ENCODE peak calls at places on chromosomes 12 and 14, in ten cellular contexts. B, H, D, E, R, P, T, A, N and K are unnamed samples.

GRCh38 chr12:114655934-114656697 is 27.9 kb downstream of the TBX3 start:
- DNase-seq in B (no peak), H (no peak), D (peak), E (no peak), R (no peak), P (peak), T (peak), A (no peak), N (no peak), K (peak)

GRCh38 chr14:89040438-89041244 is 216.2 kb downstream of the TTC8 start:
- DNase-seq in B (peak), H (peak), D (peak), E (peak), R (peak), P (peak), T (peak), A (peak), N (peak), K (peak)

GRCh38 chr12:73659802-73660201 is 877.8 kb upstream of the ATXN7L3B start:
- DNase-seq in B (no peak), H (no peak), D (no peak), E (no peak), R (no peak), P (no peak), T (no peak), A (no peak), N (no peak), K (no peak)

GRCh38 chr14:37596790-37597189 is 1.4 kb downstream of the TTC6 start:
- DNase-seq in B (no peak), H (no peak), D (no peak), E (no peak), R (no peak), P (no peak), T (no peak), A (no peak), N (no peak), K (no peak)

GRCh38 chr12:118190266-118190665 is 54.3 kb downstream of the PEBP1 start:
- DNase-seq in B (no peak), H (no peak), D (peak), E (peak), R (no peak), P (peak), T (peak), A (no peak), N (peak), K (peak)

GRCh38 chr14:74834682-74835392 is 41.1 kb downstream of the PROX2 start:
- DNase-seq in B (no peak), H (no peak), D (peak), E (no peak), R (no peak), P (peak), T (no peak), A (no peak), N (no peak), K (no peak)

GRCh38 chr12:16604853-16605252 is 1.1 kb downstream of the LMO3 start:
- DNase-seq in B (no peak), H (peak), D (peak), E (no peak), R (no peak), P (no peak), T (no peak), A (no peak), N (no peak), K (no peak)

GRCh38 chr12:131860472-131861260 is 32.5 kb downstream of the MMP17 start:
- DNase-seq in B (no peak), H (peak), D (peak), E (peak), R (no peak), P (peak), T (peak), A (no peak), N (peak), K (peak)

GRCh38 chr14:32683679-32684078 is 255.0 kb upstream of the NPAS3 start:
- DNase-seq in B (no peak), H (no peak), D (no peak), E (no peak), R (no peak), P (no peak), T (no peak), A (no peak), N (no peak), K (no peak)

GRCh38 chr14:66228267-66228970 is 257.8 kb upstream of the CCDC196 start:
- DNase-seq in B (no peak), H (no peak), D (peak), E (peak), R (no peak), P (peak), T (peak), A (no peak), N (peak), K (no peak)

GRCh38 chr12:27615331-27615891 is 80.8 kb upstream of the REP15 start:
- DNase-seq in B (no peak), H (no peak), D (no peak), E (peak), R (no peak), P (no peak), T (peak), A (no peak), N (no peak), K (no peak)

GRCh38 chr14:73996731-73997107 is 22.4 kb downstream of the ENTPD5 start:
- DNase-seq in B (no peak), H (no peak), D (no peak), E (no peak), R (no peak), P (no peak), T (no peak), A (no peak), N (no peak), K (no peak)

GRCh38 chr12:4962539-4963486 is 53.1 kb downstream of the KCNA1 start:
- DNase-seq in B (no peak), H (no peak), D (peak), E (peak), R (no peak), P (no peak), T (no peak), A (no peak), N (no peak), K (no peak)

GRCh38 chr12:55060470-55060869 is 40.7 kb downstream of the NEUROD4 start:
- DNase-seq in B (no peak), H (no peak), D (no peak), E (no peak), R (no peak), P (no peak), T (no peak), A (no peak), N (peak), K (no peak)

GRCh38 chr12:78402366-78403134 is 462.0 kb upstream of the SYT1 start:
- DNase-seq in B (no peak), H (no peak), D (peak), E (no peak), R (no peak), P (no peak), T (no peak), A (no peak), N (no peak), K (peak)

GRCh38 chr12:108729612-108730336 is 1.5 kb downstream of the CORO1C start:
- DNase-seq in B (no peak), H (no peak), D (peak), E (peak), R (no peak), P (peak), T (peak), A (no peak), N (peak), K (peak)

GRCh38 chr12:30795660-30796507 is 41.1 kb upstream of the CAPRIN2 start:
- DNase-seq in B (peak), H (peak), D (peak), E (peak), R (peak), P (peak), T (peak), A (peak), N (peak), K (peak)

GRCh38 chr12:23771230-23771949 is 178.1 kb downstream of the SOX5 start:
- DNase-seq in B (peak), H (no peak), D (no peak), E (peak), R (peak), P (no peak), T (peak), A (no peak), N (no peak), K (no peak)

GRCh38 chr12:98671459-98671858 is 26.4 kb downstream of the APAF1 start:
- DNase-seq in B (no peak), H (no peak), D (no peak), E (peak), R (no peak), P (no peak), T (peak), A (no peak), N (no peak), K (no peak)

GRCh38 chr14:95189400-95190162 is 32.3 kb upstream of the DICER1 start:
- DNase-seq in B (no peak), H (no peak), D (no peak), E (no peak), R (no peak), P (no peak), T (peak), A (no peak), N (no peak), K (no peak)

GRCh38 chr12:46111727-46112126 is 121.4 kb upstream of the SCAF11 start:
- DNase-seq in B (no peak), H (no peak), D (no peak), E (no peak), R (no peak), P (no peak), T (no peak), A (no peak), N (no peak), K (no peak)

GRCh38 chr14:24389266-24389855 is 9.4 kb upstream of the NYNRIN start:
- DNase-seq in B (no peak), H (no peak), D (peak), E (peak), R (no peak), P (peak), T (peak), A (no peak), N (no peak), K (peak)

GRCh38 chr14:68349900-68350323 is 443.0 kb downstream of the ZFP36L1 start:
- DNase-seq in B (no peak), H (no peak), D (peak), E (peak), R (no peak), P (peak), T (peak), A (no peak), N (no peak), K (peak)

DNA sequence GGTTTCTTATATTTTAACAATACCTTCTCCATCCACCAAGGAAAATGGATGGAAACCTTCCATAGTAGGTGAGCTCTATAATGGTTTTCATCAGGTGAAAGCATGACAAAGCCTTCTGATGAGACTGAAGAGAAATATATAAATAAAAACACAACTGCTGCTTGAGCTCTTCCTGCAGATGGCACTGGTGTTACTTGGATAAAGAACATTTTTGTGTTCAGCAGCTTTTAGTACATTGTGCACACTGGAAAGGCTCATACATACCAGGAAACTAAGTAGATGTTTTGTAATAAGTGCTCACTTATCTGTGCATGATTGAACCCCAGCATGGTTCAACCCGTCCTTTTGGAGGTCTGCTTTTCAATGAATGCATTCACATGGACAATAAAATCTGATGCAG is 357.3 kb upstream of the MIS18BP1 start:
- DNase-seq in B (no peak), H (no peak), D (peak), E (no peak), R (no peak), P (peak), T (peak), A (no peak), N (peak), K (peak)
- TF ChIP-seq CTCF in B (no peak), H (peak), D (peak), E (no peak), R (no peak), P (peak), T (no peak), A (no peak), N (peak), K (no peak)

DNA sequence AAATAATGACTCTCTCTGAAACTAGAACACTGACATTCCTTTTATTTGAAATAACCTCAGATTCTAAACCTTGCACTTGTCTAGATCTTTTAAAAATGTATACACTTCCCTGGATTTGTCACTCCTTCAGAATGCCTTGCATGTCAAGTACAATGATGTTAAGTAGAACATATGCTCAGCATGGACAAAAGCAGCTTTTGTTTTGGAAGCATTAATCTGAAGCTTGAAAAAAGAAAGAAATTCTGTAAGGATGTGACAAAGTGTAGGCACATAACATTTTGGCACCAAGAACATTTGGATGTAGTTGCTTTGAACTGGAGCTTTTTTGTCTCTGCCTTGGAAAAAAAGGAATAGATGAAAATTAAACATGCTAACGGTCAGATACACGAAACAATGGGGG is 95.7 kb upstream of the RPL10L start:
- DNase-seq in B (no peak), H (no peak), D (no peak), E (no peak), R (no peak), P (no peak), T (no peak), A (no peak), N (no peak), K (no peak)
- H3K4me3 ChIP-seq in B (no peak), H (no peak), D (no peak), E (no peak), R (no peak), P (no peak), T (no peak), A (no peak), N (no peak), K (no peak)

GRCh38 chr14:23163830-23164229 is 19.6 kb downstream of the SLC7A8 start:
- DNase-seq in B (no peak), H (no peak), D (no peak), E (no peak), R (no peak), P (no peak), T (no peak), A (no peak), N (no peak), K (no peak)
- TF ChIP-seq CTCF in B (no peak), H (no peak), D (no peak), E (no peak), R (no peak), P (no peak), T (no peak), A (no peak), N (no peak), K (no peak)

DNA sequence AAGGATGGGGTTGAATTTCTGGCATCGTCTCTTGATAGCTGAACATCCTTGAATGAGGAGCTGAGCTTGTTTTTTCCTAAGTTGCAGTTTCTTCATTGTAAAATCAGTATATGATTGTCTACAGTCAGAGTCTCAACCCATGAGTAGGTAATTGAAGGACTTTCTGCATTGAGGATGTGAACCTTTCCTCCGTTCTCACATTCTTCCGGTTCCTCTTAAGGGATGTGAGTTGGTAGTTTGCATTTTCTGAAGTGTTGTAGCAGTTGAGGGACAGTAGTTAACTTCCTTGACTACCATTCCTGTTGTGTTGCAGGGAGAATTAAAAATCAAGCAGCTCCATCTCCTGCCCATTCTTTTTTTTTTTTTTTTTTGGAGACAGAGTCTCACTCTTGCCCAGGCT is 19.1 kb downstream of the TPCN1 start:
- DNase-seq in B (no peak), H (no peak), D (no peak), E (no peak), R (no peak), P (no peak), T (no peak), A (no peak), N (no peak), K (no peak)
- H3K4me3 ChIP-seq in B (no peak), H (no peak), D (no peak), E (no peak), R (no peak), P (no peak), T (no peak), A (no peak), N (no peak), K (no peak)

DNA sequence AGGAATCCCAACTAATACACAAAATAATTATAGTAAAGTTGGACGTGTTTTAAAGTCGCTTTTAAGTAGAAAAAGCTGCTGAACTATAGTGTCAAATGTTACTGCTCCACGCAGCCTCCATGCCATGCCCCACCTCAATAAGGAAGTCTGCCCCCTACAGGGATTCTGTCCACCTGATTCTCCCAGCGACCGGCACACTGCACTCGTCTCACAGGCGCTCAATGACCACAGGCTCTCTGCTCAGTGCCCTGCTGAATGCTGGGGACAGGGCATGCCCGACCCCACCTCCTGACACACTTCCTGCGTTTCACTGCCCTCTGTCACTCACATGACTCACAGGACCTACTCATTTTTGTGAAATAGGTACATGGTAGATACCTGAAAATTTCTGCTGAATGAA is 48.9 kb downstream of the BDKRB1 start:
- DNase-seq in B (no peak), H (no peak), D (no peak), E (no peak), R (no peak), P (no peak), T (no peak), A (no peak), N (peak), K (no peak)
- TF ChIP-seq CTCF in B (no peak), H (no peak), D (no peak), E (no peak), R (no peak), P (no peak), T (peak), A (no peak), N (peak), K (no peak)

DNA sequence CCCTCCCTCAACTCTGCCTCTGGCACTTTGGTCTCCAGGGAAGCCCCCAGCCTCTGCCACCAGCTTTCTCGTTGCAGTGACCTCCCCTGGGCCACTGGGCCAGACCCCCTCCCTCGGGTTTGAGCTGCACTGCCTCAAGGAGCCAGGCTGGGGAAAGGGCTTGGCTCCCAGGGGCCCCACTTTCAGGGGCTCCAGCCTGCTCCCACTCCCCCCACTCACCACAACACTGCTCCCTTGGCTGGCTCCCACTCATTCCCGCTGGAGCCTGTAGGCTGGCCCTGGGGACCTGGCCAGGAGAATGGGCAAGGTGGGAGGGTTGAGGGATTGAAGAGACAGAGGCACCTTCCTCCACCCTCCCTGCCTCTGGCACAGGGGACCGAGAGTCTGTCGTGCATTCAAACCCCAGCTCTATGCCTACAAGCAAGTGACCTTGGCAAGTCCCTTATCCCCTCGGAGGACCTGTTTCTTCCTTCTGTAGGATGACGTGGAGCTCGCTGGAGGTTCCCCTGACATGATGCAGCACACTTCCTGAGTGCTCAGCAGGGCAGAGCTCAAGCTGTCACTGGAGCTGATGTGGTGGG is 19.2 kb upstream of the KIF26A start:
- DNase-seq in B (peak), H (no peak), D (no peak), E (no peak), R (no peak), P (no peak), T (no peak), A (no peak), N (no peak), K (no peak)
- H3K4me3 ChIP-seq in B (no peak), H (no peak), D (no peak), E (no peak), R (no peak), P (no peak), T (no peak), A (no peak), N (no peak), K (no peak)

GRCh38 chr12:116982721-116983502 is 72.2 kb downstream of the FBXW8 start:
- DNase-seq in B (peak), H (no peak), D (peak), E (peak), R (no peak), P (peak), T (peak), A (no peak), N (no peak), K (peak)

GRCh38 chr12:116979109-116979508 is 68.4 kb downstream of the FBXW8 start:
- DNase-seq in B (no peak), H (no peak), D (no peak), E (no peak), R (no peak), P (no peak), T (no peak), A (no peak), N (no peak), K (no peak)

GRCh38 chr12:116977465-116978380 is 67.0 kb downstream of the FBXW8 start:
- DNase-seq in B (no peak), H (no peak), D (no peak), E (no peak), R (no peak), P (no peak), T (no peak), A (no peak), N (no peak), K (no peak)

GRCh38 chr12:116984098-116984497 is 73.3 kb downstream of the FBXW8 start:
- DNase-seq in B (no peak), H (no peak), D (no peak), E (no peak), R (no peak), P (no peak), T (no peak), A (no peak), N (no peak), K (no peak)

DNA sequence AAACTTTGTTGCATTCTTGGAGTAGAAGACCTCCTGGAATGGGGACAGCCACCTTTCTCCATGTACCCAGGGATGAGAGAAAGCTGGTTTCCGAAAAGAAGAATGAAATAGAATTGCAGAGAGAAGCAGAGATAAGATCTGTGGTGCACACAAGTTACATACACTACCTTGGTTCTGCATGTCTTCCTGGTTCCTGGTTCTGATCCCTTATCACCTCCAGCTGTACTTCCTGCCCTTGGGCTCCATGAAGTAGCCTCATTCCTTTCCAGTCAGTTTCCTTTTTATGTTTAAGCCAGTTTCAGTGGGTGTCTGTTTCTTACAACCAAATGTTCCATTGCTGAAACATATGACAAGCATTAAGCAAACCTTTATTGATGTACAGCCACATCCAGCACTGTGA is 69.3 kb downstream of the FBXW8 start:
- DNase-seq in B (no peak), H (no peak), D (no peak), E (no peak), R (no peak), P (no peak), T (no peak), A (no peak), N (no peak), K (no peak)
- TF ChIP-seq CTCF in B (no peak), H (no peak), D (no peak), E (no peak), R (no peak), P (no peak), T (no peak), A (no peak), N (no peak), K (no peak)

DNA sequence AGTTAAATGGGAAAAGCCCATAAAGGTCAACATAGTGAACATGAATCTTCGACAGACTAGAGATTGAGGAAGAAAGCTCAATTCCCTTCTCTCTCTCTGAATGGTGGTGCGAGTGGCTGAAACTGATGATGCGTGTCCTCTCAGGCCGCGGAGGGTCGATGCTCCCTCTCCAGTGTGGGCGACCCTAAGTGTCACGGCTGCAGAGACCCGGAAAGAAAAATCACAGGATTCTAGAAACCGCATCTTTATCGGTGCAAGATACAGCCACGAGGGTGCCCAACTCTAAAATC is 485 bp downstream of the RBM23 start:
- DNase-seq in B (no peak), H (peak), D (peak), E (no peak), R (no peak), P (no peak), T (no peak), A (no peak), N (peak), K (no peak)
- H3K4me3 ChIP-seq in B (peak), H (peak), D (peak), E (peak), R (peak), P (peak), T (peak), A (peak), N (peak), K (peak)